ENCODE peak calls at places on chromosomes 3 and 15, in four cellular contexts. One of them, this sample, is unnamed.

GRCh38 chr3:170876537-170876936 is 6.5 kb upstream of the RPL22L1 start:
- DNase-seq in heart right ventricle: no peak
- DNase-seq in neuronal stem cell: no peak
- DNase-seq in IMR-90: no peak
- DNase-seq in this sample: no peak

GRCh38 chr3:13547591-13548371 is 1.1 kb upstream of the FBLN2 start:
- DNase-seq in heart right ventricle: no peak
- DNase-seq in neuronal stem cell: no peak
- DNase-seq in IMR-90: no peak
- DNase-seq in this sample: no peak

GRCh38 chr3:55826731-55827496 is 339.8 kb upstream of the WNT5A start:
- DNase-seq in heart right ventricle: no peak
- DNase-seq in neuronal stem cell: no peak
- DNase-seq in IMR-90: peak; percentile 33
- DNase-seq in this sample: no peak

GRCh38 chr3:15276028-15276717 is 56.2 kb downstream of the SH3BP5 start:
- DNase-seq in heart right ventricle: no peak
- DNase-seq in neuronal stem cell: no peak
- DNase-seq in IMR-90: no peak
- DNase-seq in this sample: no peak

GRCh38 chr3:28745436-28745835 is 396.8 kb upstream of the AZI2 start:
- DNase-seq in heart right ventricle: no peak
- DNase-seq in neuronal stem cell: no peak
- DNase-seq in IMR-90: no peak
- DNase-seq in this sample: no peak

GRCh38 chr15:67100124-67100791 is 34.9 kb downstream of the SMAD3 start:
- DNase-seq in heart right ventricle: no peak
- DNase-seq in neuronal stem cell: no peak
- DNase-seq in IMR-90: no peak
- DNase-seq in this sample: no peak

GRCh38 chr3:128081846-128082245 is 29.6 kb downstream of the SEC61A1 start:
- DNase-seq in heart right ventricle: no peak
- DNase-seq in neuronal stem cell: no peak
- DNase-seq in IMR-90: peak; percentile 78
- DNase-seq in this sample: no peak

GRCh38 chr3:57397175-57398026 is 104.9 kb upstream of the ASB14 start:
- DNase-seq in heart right ventricle: peak; percentile 9
- DNase-seq in neuronal stem cell: peak; percentile 15
- DNase-seq in IMR-90: peak; percentile 42
- DNase-seq in this sample: no peak

GRCh38 chr15:65189102-65189740 is 4.1 kb upstream of the CLPX start:
- DNase-seq in heart right ventricle: no peak
- DNase-seq in neuronal stem cell: peak; percentile 57
- DNase-seq in IMR-90: peak; percentile 67
- DNase-seq in this sample: no peak

GRCh38 chr3:126676919-126677705 is 22.2 kb upstream of the TXNRD3 start:
- DNase-seq in heart right ventricle: no peak
- DNase-seq in neuronal stem cell: no peak
- DNase-seq in IMR-90: peak; percentile 59
- DNase-seq in this sample: no peak

GRCh38 chr3:43243590-43244587 is 42.5 kb upstream of the SNRK start:
- DNase-seq in heart right ventricle: no peak
- DNase-seq in neuronal stem cell: no peak
- DNase-seq in IMR-90: no peak
- DNase-seq in this sample: no peak

GRCh38 chr3:142586803-142587406 is 8.4 kb upstream of the ATR start:
- DNase-seq in heart right ventricle: no peak
- DNase-seq in neuronal stem cell: peak; percentile 58
- DNase-seq in IMR-90: peak; percentile 73
- DNase-seq in this sample: no peak

GRCh38 chr3:71111784-71112440 is 471.6 kb downstream of the FOXP1 start:
- DNase-seq in heart right ventricle: no peak
- DNase-seq in neuronal stem cell: no peak
- DNase-seq in IMR-90: peak; percentile 97
- DNase-seq in this sample: no peak

GRCh38 chr3:157631468-157631867 is 128.3 kb upstream of the VEPH1 start:
- DNase-seq in heart right ventricle: no peak
- DNase-seq in neuronal stem cell: no peak
- DNase-seq in IMR-90: no peak
- DNase-seq in this sample: no peak

GRCh38 chr15:101652783-101653430 is 726 bp upstream of the TM2D3 start:
- DNase-seq in heart right ventricle: no peak
- DNase-seq in neuronal stem cell: no peak
- DNase-seq in IMR-90: no peak
- DNase-seq in this sample: no peak

GRCh38 chr15:25670025-25670554 is 193.0 kb downstream of the ATP10A start:
- DNase-seq in heart right ventricle: peak; percentile 68
- DNase-seq in neuronal stem cell: peak; percentile 62
- DNase-seq in IMR-90: peak; percentile 76
- DNase-seq in this sample: no peak

GRCh38 chr3:29026959-29027358 is 253.9 kb upstream of the RBMS3 start:
- DNase-seq in heart right ventricle: no peak
- DNase-seq in neuronal stem cell: no peak
- DNase-seq in IMR-90: peak; percentile 38
- DNase-seq in this sample: no peak

GRCh38 chr3:43013743-43014155 is 34.6 kb downstream of the GASK1A start:
- DNase-seq in heart right ventricle: no peak
- DNase-seq in neuronal stem cell: no peak
- DNase-seq in IMR-90: no peak
- DNase-seq in this sample: no peak

GRCh38 chr15:40409366-40409765 is 3.8 kb downstream of the IVD start:
- DNase-seq in heart right ventricle: no peak
- DNase-seq in neuronal stem cell: no peak
- DNase-seq in IMR-90: no peak
- DNase-seq in this sample: no peak

GRCh38 chr15:92158426-92158825 is 235.3 kb upstream of the ST8SIA2 start:
- DNase-seq in heart right ventricle: no peak
- DNase-seq in neuronal stem cell: no peak
- DNase-seq in IMR-90: peak; percentile 2
- DNase-seq in this sample: no peak

GRCh38 chr3:143975549-143976152 is 4.0 kb downstream of the DIPK2A start:
- DNase-seq in heart right ventricle: no peak
- DNase-seq in neuronal stem cell: peak; percentile 12
- DNase-seq in IMR-90: peak; percentile 81
- DNase-seq in this sample: no peak

GRCh38 chr3:33146791-33147445 is 33.1 kb downstream of the CRTAP start:
- DNase-seq in heart right ventricle: no peak
- DNase-seq in neuronal stem cell: no peak
- DNase-seq in IMR-90: peak; percentile 61
- DNase-seq in this sample: no peak

GRCh38 chr3:23778451-23778850 is 27.3 kb upstream of the UBE2E1 start:
- DNase-seq in heart right ventricle: no peak
- DNase-seq in neuronal stem cell: no peak
- DNase-seq in IMR-90: peak; percentile 77
- DNase-seq in this sample: no peak

GRCh38 chr3:193452338-193452737 is 73.8 kb upstream of the ATP13A5 start:
- DNase-seq in heart right ventricle: no peak
- DNase-seq in neuronal stem cell: no peak
- DNase-seq in IMR-90: no peak
- DNase-seq in this sample: no peak

GRCh38 chr15:30033211-30033610 is 49.5 kb upstream of the GOLGA8J start:
- DNase-seq in heart right ventricle: no peak
- DNase-seq in neuronal stem cell: no peak
- DNase-seq in IMR-90: no peak
- DNase-seq in this sample: no peak

GRCh38 chr3:51373658-51374421 is 11.3 kb upstream of the MANF start:
- DNase-seq in heart right ventricle: no peak
- DNase-seq in neuronal stem cell: no peak
- DNase-seq in IMR-90: no peak
- DNase-seq in this sample: no peak

GRCh38 chr3:183619624-183620274 is 15.7 kb upstream of the KLHL24 start:
- DNase-seq in heart right ventricle: no peak
- DNase-seq in neuronal stem cell: no peak
- DNase-seq in IMR-90: no peak
- DNase-seq in this sample: no peak

GRCh38 chr15:40680151-40680550 is 14.8 kb upstream of the RAD51 start:
- DNase-seq in heart right ventricle: no peak
- DNase-seq in neuronal stem cell: no peak
- DNase-seq in IMR-90: no peak
- DNase-seq in this sample: no peak

GRCh38 chr15:85627245-85627935 is 167.3 kb downstream of the KLHL25 start:
- DNase-seq in heart right ventricle: no peak
- DNase-seq in neuronal stem cell: no peak
- DNase-seq in IMR-90: no peak
- DNase-seq in this sample: no peak

GRCh38 chr3:125102470-125102869 is 46.7 kb upstream of the HEG1 start:
- DNase-seq in heart right ventricle: no peak
- DNase-seq in neuronal stem cell: no peak
- DNase-seq in IMR-90: no peak
- DNase-seq in this sample: no peak

GRCh38 chr3:140924097-140924873 is 17.4 kb upstream of the SLC25A36 start:
- DNase-seq in heart right ventricle: peak; percentile 50
- DNase-seq in neuronal stem cell: no peak
- DNase-seq in IMR-90: no peak
- DNase-seq in this sample: no peak

GRCh38 chr3:149180057-149180573 is 41.5 kb downstream of the CP start:
- DNase-seq in heart right ventricle: peak; percentile 34
- DNase-seq in neuronal stem cell: no peak
- DNase-seq in IMR-90: peak; percentile 100
- DNase-seq in this sample: no peak

GRCh38 chr15:60358935-60359672 is 38.7 kb downstream of the ANXA2 start:
- DNase-seq in heart right ventricle: no peak
- DNase-seq in neuronal stem cell: no peak
- DNase-seq in IMR-90: peak; percentile 93
- DNase-seq in this sample: no peak

GRCh38 chr3:118108769-118109168 is 925.9 kb downstream of the IGSF11 start:
- DNase-seq in heart right ventricle: no peak
- DNase-seq in neuronal stem cell: no peak
- DNase-seq in IMR-90: no peak
- DNase-seq in this sample: no peak

GRCh38 chr15:70376929-70377691 is 279.4 kb upstream of the TLE3 start:
- DNase-seq in heart right ventricle: peak; percentile 78
- DNase-seq in neuronal stem cell: no peak
- DNase-seq in IMR-90: peak; percentile 2
- DNase-seq in this sample: no peak

GRCh38 chr15:98894312-98894711 is 113.3 kb downstream of the PGPEP1L start:
- DNase-seq in heart right ventricle: no peak
- DNase-seq in neuronal stem cell: no peak
- DNase-seq in IMR-90: no peak
- DNase-seq in this sample: no peak
- H3K27ac ChIP-seq in heart right ventricle: no peak overlapping the region
- H3K27ac ChIP-seq in neuronal stem cell: no peak overlapping the region
- H3K27ac ChIP-seq in IMR-90: peak overlapping the region; percentile 65
- H3K27ac ChIP-seq in this sample: peak overlapping the region; percentile 86

DNA sequence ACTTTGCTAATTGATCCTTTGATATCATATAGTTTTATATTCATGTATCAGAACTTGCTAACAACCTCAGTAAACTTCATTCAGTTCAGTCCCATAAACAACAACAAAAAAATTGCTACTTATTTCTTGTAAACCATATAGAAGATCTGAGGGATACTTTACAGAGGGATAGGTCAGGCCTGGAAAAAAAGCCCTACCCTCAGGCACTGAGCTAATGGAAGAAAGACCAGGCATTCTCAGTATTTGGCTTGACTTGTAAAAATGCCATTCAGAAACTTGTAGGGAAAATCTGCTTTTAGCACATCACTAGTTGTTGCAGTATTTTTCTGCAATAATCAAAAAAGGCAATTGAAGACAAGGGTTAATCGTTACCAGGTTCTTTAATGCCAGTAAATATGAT is 33.1 kb downstream of the ARMC8 start:
- DNase-seq in heart right ventricle: no peak
- DNase-seq in neuronal stem cell: no peak
- DNase-seq in IMR-90: no peak
- DNase-seq in this sample: no peak
- H3K27ac ChIP-seq in heart right ventricle: no peak overlapping the region
- H3K27ac ChIP-seq in neuronal stem cell: no peak overlapping the region
- H3K27ac ChIP-seq in IMR-90: no peak overlapping the region
- H3K27ac ChIP-seq in this sample: no peak overlapping the region

DNA sequence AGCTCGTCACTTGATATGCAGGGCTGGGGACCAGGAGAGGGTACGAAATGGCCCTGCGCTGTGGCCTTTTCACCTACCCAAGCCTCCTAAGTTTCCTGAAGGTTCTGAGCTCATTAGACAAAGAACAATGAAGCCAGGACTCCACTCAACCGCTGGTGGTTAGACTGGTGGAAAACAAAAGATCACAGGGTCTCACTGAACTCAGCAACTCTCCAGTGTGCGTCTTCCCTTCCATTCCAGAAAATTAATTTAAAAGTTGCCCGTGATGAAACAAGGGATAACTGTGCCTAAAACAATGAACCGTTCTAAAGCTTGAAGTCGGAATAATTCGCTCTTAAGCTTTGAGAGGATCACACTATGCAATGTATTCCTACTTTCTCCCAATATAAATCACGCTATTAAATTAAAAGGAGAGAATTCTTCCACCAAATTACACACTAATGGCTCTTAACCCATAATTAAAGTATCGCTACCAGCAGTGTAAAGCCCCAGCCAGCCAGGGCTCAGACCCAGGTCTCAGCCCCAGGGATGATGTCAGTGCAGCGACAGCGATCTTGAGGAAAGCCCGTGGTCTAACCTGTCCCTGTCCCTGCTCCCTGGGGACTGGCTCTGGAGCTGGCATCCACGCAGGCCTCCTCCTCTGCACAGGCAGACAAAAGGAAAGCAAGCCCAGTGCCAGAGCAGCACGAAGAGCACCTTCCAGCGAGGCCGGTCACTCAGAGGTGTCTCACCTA is 4.9 kb downstream of the VGLL4 start:
- DNase-seq in heart right ventricle: peak; percentile 34
- DNase-seq in neuronal stem cell: no peak
- DNase-seq in IMR-90: no peak
- DNase-seq in this sample: no peak
- H3K27ac ChIP-seq in heart right ventricle: peak overlapping the region; percentile 26
- H3K27ac ChIP-seq in neuronal stem cell: peak overlapping the region; percentile 25
- H3K27ac ChIP-seq in IMR-90: peak overlapping the region; percentile 85
- H3K27ac ChIP-seq in this sample: peak overlapping the region; percentile 49

DNA sequence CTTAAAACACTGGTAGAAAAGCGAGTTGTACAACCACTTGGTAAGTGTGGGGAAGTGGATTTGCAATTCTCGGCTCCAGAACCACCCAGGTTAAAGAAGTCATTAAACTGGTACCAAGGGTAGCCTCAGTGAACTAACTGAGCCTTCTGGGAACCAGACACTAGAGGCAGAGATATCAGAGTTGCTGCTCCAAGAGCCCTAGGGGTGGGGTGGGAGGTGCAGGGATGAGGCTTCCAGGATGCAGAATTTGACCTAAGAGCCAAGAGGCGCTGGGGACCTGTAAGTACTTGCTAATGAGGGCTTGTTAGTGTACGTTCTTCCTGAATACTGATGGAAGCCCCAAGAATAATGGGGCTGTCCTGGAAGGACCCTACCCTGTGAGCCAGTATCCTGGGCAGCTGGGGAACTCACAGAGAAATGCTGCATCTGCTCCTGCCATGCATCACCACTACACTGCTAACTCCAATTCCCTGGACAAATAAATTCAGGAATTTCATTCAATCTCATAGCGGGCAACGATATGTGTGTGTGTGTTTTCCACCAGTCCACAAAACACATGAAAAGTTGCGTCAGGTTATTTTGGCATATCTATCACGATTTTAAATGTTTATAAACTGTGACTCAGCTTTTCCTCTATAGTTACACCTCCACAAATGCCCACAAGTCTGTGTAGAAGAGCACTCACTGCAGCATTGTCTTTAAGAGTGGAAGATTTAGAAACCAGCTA is 23.8 kb downstream of the STIMATE start:
- DNase-seq in heart right ventricle: no peak
- DNase-seq in neuronal stem cell: no peak
- DNase-seq in IMR-90: peak; percentile 87
- DNase-seq in this sample: no peak
- H3K27ac ChIP-seq in heart right ventricle: no peak overlapping the region
- H3K27ac ChIP-seq in neuronal stem cell: no peak overlapping the region
- H3K27ac ChIP-seq in IMR-90: no peak overlapping the region
- H3K27ac ChIP-seq in this sample: no peak overlapping the region

GRCh38 chr3:165193392-165194268 is 2.6 kb downstream of the SLITRK3 start:
- DNase-seq in heart right ventricle: no peak
- DNase-seq in neuronal stem cell: peak; percentile 35
- DNase-seq in IMR-90: no peak
- DNase-seq in this sample: no peak
- H3K27ac ChIP-seq in heart right ventricle: no peak overlapping the region
- H3K27ac ChIP-seq in neuronal stem cell: peak overlapping the region; percentile 94
- H3K27ac ChIP-seq in IMR-90: no peak overlapping the region
- H3K27ac ChIP-seq in this sample: peak overlapping the region; percentile 67

This sample was measured in esophagus squamous epithelium.